ENCODE peak calls at places on chromosome 3, in ten cellular contexts. H is ovary, L is AG10803, B is coronary artery, D is gastrocnemius medialis, U is body of pancreas, X is heart left ventricle, A is OCI-LY7, T is kidney epithelial cell, I is A549. V is an unnamed sample.
A peak's percentile ranks its signal among the peaks of the same experiment; 100 is the strongest.

GRCh38 chr3:47799733-47800132 is 3.2 kb upstream of the DHX30 start:
- DNase-seq in H (no peak), L (no peak), B (no peak), D (no peak), U (no peak), X (no peak), A (no peak), T (no peak), I (no peak), V (no peak)

GRCh38 chr3:177491301-177492031 is 294.2 kb upstream of the TBL1XR1 start:
- DNase-seq in H (no peak), L (peak; percentile 38), B (no peak), D (no peak), U (no peak), X (peak; percentile 25), A (no peak), T (no peak), I (no peak), V (no peak)

GRCh38 chr3:39011191-39011736 is 40.5 kb downstream of the SCN11A start:
- DNase-seq in H (no peak), L (no peak), B (no peak), D (no peak), U (no peak), X (no peak), A (no peak), T (no peak), I (no peak), V (no peak)

GRCh38 chr3:11612515-11613184 is 31.1 kb downstream of the VGLL4 start:
- DNase-seq in H (no peak), L (peak; percentile 60), B (no peak), D (no peak), U (no peak), X (no peak), A (no peak), T (no peak), I (no peak), V (no peak)

GRCh38 chr3:33858131-33858530 is 59.7 kb downstream of the PDCD6IP start:
- DNase-seq in H (no peak), L (peak; percentile 3), B (no peak), D (no peak), U (no peak), X (no peak), A (no peak), T (no peak), I (no peak), V (no peak)

GRCh38 chr3:133377396-133377795 is 22.5 kb upstream of the BFSP2 start:
- DNase-seq in H (no peak), L (peak; percentile 68), B (peak; percentile 47), D (no peak), U (no peak), X (no peak), A (peak; percentile 48), T (no peak), I (peak; percentile 24), V (peak; percentile 12)

GRCh38 chr3:32215185-32215584 is 23.3 kb upstream of the CMTM8 start:
- DNase-seq in H (no peak), L (no peak), B (no peak), D (no peak), U (no peak), X (no peak), A (no peak), T (no peak), I (no peak), V (no peak)

GRCh38 chr3:64327039-64327804 is 102.0 kb upstream of the PRICKLE2 start:
- DNase-seq in H (peak; percentile 67), L (peak; percentile 87), B (peak; percentile 87), D (peak; percentile 43), U (peak; percentile 35), X (peak; percentile 74), A (no peak), T (no peak), I (no peak), V (no peak)

GRCh38 chr3:197465996-197466549 is 89.7 kb downstream of the BDH1 start:
- DNase-seq in H (no peak), L (peak; percentile 81), B (no peak), D (no peak), U (no peak), X (no peak), A (no peak), T (no peak), I (no peak), V (no peak)

GRCh38 chr3:73136941-73137340 is 75.5 kb downstream of the EBLN2 start:
- DNase-seq in H (no peak), L (no peak), B (no peak), D (no peak), U (no peak), X (no peak), A (no peak), T (no peak), I (no peak), V (no peak)

DNA sequence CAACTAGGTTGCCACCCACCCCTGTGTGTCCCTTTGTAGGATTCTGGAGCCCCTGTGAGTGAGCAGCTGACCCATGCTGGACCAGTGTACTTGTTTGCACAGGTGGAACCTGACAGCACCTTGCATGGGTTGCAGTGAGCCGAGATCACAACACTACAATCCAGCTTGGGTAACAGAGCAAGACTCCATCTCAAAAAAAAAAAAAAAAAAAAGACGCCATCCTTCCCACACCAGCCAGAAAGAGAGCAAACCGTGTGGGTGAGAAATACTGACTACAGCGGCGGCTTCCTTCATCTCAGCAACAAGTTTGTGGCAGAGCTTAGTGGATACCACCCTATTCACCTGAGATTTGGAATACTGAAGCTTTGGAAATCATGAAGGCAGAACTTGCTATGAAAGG is 746 bp upstream of the CD80 start:
- DNase-seq in H (no peak), L (no peak), B (no peak), D (no peak), U (no peak), X (no peak), A (no peak), T (no peak), I (no peak), V (no peak)
- H3K4me3 ChIP-seq in H (no peak overlapping the region), L (no peak overlapping the region), B (no peak overlapping the region), D (no peak overlapping the region), U (no peak overlapping the region), X (no peak overlapping the region), A (no peak overlapping the region), T (no peak overlapping the region), I (no peak overlapping the region), V (no peak overlapping the region)

GRCh38 chr3:8990266-8991215 is 27.3 kb upstream of the RAD18 start:
- DNase-seq in H (peak; percentile 56), L (peak; percentile 84), B (peak; percentile 69), D (no peak), U (no peak), X (no peak), A (no peak), T (no peak), I (no peak), V (peak; percentile 65)
- TF ChIP-seq CTCF in H (no peak), L (peak; percentile 17), B (no peak), D (no peak), U (no peak), X (no peak), A (no peak), T (no peak), I (no peak), V (peak; percentile 9)

GRCh38 chr3:4829031-4829394 is 150.2 kb upstream of the BHLHE40 start:
- DNase-seq in H (no peak), L (no peak), B (no peak), D (no peak), U (no peak), X (no peak), A (no peak), T (no peak), I (no peak), V (no peak)
- H3K4me3 ChIP-seq in H (no peak overlapping the region), L (no peak overlapping the region), B (no peak overlapping the region), D (no peak overlapping the region), U (no peak overlapping the region), X (no peak overlapping the region), A (no peak overlapping the region), T (no peak overlapping the region), I (no peak overlapping the region), V (no peak overlapping the region)

GRCh38 chr3:115630850-115631249 is 7.5 kb downstream of the GAP43 start:
- DNase-seq in H (no peak), L (no peak), B (no peak), D (no peak), U (no peak), X (no peak), A (no peak), T (no peak), I (no peak), V (no peak)
- TF ChIP-seq CTCF in H (no peak), L (no peak), B (no peak), D (no peak), U (no peak), X (no peak), A (no peak), T (no peak), I (no peak), V (no peak)

GRCh38 chr3:134666052-134666451 is 15.2 kb upstream of the KY start:
- DNase-seq in H (no peak), L (no peak), B (peak; percentile 21), D (no peak), U (no peak), X (no peak), A (no peak), T (no peak), I (no peak), V (no peak)
- H3K4me3 ChIP-seq in H (no peak overlapping the region), L (no peak overlapping the region), B (no peak overlapping the region), D (no peak overlapping the region), U (no peak overlapping the region), X (no peak overlapping the region), A (no peak overlapping the region), T (no peak overlapping the region), I (no peak overlapping the region), V (no peak overlapping the region)

GRCh38 chr3:128011140-128011539 is 41.1 kb upstream of the SEC61A1 start:
- DNase-seq in H (no peak), L (peak; percentile 21), B (no peak), D (no peak), U (peak; percentile 81), X (no peak), A (peak; percentile 13), T (peak; percentile 18), I (peak; percentile 33), V (no peak)
- TF ChIP-seq CTCF in H (no peak), L (peak; percentile 40), B (no peak), D (no peak), U (peak; percentile 64), X (no peak), A (peak; percentile 72), T (peak; percentile 81), I (peak; percentile 44), V (peak; percentile 43)

GRCh38 chr3:127712881-127713771 is 40.4 kb downstream of the ABTB1 start:
- DNase-seq in H (no peak), L (no peak), B (no peak), D (no peak), U (no peak), X (no peak), A (no peak), T (no peak), I (no peak), V (no peak)
- H3K4me3 ChIP-seq in H (no peak overlapping the region), L (no peak overlapping the region), B (no peak overlapping the region), D (no peak overlapping the region), U (no peak overlapping the region), X (no peak overlapping the region), A (no peak overlapping the region), T (no peak overlapping the region), I (no peak overlapping the region), V (no peak overlapping the region)